ENCODE peak calls at places on chromosomes 3 and 15, in ten cellular contexts. U is endothelial cell; O is NCI-H460; J is cardiac fibroblast; K is MV-4-11; H is ACHN; D is activated gamma-delta T cell; L is stimulated activated CD4-positive, alpha-beta T cell treated with anti-CD3 and anti-CD28 coated beads, TNF-alpha, amount 100 ng/mL, for 4 hours; Q is sigmoid colon; I is hippocampal formation. P is an unnamed sample.

GRCh38 chr3:13461169-13462124 is 18.7 kb upstream of the HDAC11 start:
- DNase-seq in U (peak; percentile 94), O (peak; percentile 44), J (peak; percentile 51), K (no peak), H (peak; percentile 78), D (peak; percentile 32), L (peak; percentile 46), Q (no peak), I (no peak), P (peak; percentile 57)

GRCh38 chr3:49871536-49872157 is 1.9 kb upstream of the CAMKV start:
- DNase-seq in U (no peak), O (no peak), J (no peak), K (no peak), H (no peak), D (no peak), L (no peak), Q (no peak), I (no peak), P (no peak)

GRCh38 chr3:146543461-146544012 is 870 bp downstream of the PLSCR1 start:
- DNase-seq in U (peak; percentile 6), O (no peak), J (peak; percentile 52), K (no peak), H (peak; percentile 22), D (no peak), L (no peak), Q (no peak), I (no peak), P (peak; percentile 69)

GRCh38 chr3:186171528-186171927 is 62.6 kb upstream of the ETV5 start:
- DNase-seq in U (no peak), O (no peak), J (no peak), K (no peak), H (no peak), D (no peak), L (no peak), Q (no peak), I (no peak), P (no peak)

GRCh38 chr15:69359724-69360123 is 54.4 kb upstream of the KIF23 start:
- DNase-seq in U (no peak), O (no peak), J (peak; percentile 12), K (no peak), H (no peak), D (no peak), L (no peak), Q (no peak), I (no peak), P (no peak)

GRCh38 chr3:33915796-33916589 is 117.6 kb downstream of the PDCD6IP start:
- DNase-seq in U (no peak), O (no peak), J (peak; percentile 29), K (peak; percentile 12), H (no peak), D (no peak), L (no peak), Q (no peak), I (peak; percentile 74), P (peak; percentile 55)

GRCh38 chr15:40306908-40307307 is 827 bp downstream of the PLCB2 start:
- DNase-seq in U (no peak), O (no peak), J (no peak), K (no peak), H (no peak), D (no peak), L (no peak), Q (no peak), I (no peak), P (no peak)

GRCh38 chr3:30695302-30696061 is 89.1 kb downstream of the TGFBR2 start:
- DNase-seq in U (no peak), O (no peak), J (no peak), K (no peak), H (no peak), D (no peak), L (no peak), Q (no peak), I (no peak), P (no peak)

GRCh38 chr3:81451611-81452010 is 309.8 kb downstream of the GBE1 start:
- DNase-seq in U (no peak), O (no peak), J (peak; percentile 75), K (no peak), H (peak; percentile 79), D (no peak), L (no peak), Q (no peak), I (no peak), P (peak; percentile 72)

GRCh38 chr3:50239649-50240048 is 3.6 kb downstream of the GNAI2 start:
- DNase-seq in U (no peak), O (no peak), J (no peak), K (no peak), H (no peak), D (no peak), L (no peak), Q (no peak), I (no peak), P (no peak)

GRCh38 chr15:69451951-69452701 is 492 bp upstream of the RPLP1 start:
- DNase-seq in U (no peak), O (no peak), J (peak; percentile 65), K (peak; percentile 56), H (peak; percentile 58), D (no peak), L (no peak), Q (peak; percentile 72), I (no peak), P (peak; percentile 65)

GRCh38 chr3:13877911-13878710 is 1.8 kb downstream of the WNT7A start:
- DNase-seq in U (peak; percentile 33), O (no peak), J (no peak), K (no peak), H (no peak), D (no peak), L (no peak), Q (no peak), I (no peak), P (peak; percentile 42)